ENCODE peak calls at places on chromosomes 4 and X, in nine cellular contexts. N, Q, G, L, T, Y, J, P and M are unnamed samples.

GRCh38 chr4:37826282-37827029 is at the start of gene PGM2:
- DNase-seq in P (peak), Q (peak), J (peak), L (peak), N (peak), G (peak), Y (peak), T (peak), M (peak)

GRCh38 chr4:43373201-43373600 is 480.7 kb downstream of the GRXCR1 start:
- DNase-seq in N (no peak), J (no peak), T (no peak), G (no peak), L (no peak), Y (no peak), Q (no peak), P (no peak), M (no peak)

GRCh38 chrX:69546417-69546816 is 42.3 kb downstream of the NALF2 start:
- DNase-seq in N (no peak), P (no peak), L (no peak), T (no peak), J (no peak), G (no peak), Q (no peak), Y (no peak), M (no peak)

GRCh38 chr4:3368334-3368733 is 73.4 kb upstream of the HGFAC start:
- DNase-seq in N (no peak), G (no peak), Y (no peak), P (no peak), L (no peak), J (no peak), T (no peak), Q (no peak), M (no peak)

GRCh38 chr4:123444298-123444731 is 47.7 kb downstream of the SPRY1 start:
- DNase-seq in T (peak), Y (peak), N (peak), L (no peak), G (peak), J (peak), P (peak), Q (peak), M (peak)

GRCh38 chrX:27619975-27620374 is 29.8 kb downstream of the DCAF8L2 start:
- DNase-seq in G (no peak), Y (no peak), L (no peak), T (no peak), N (no peak), Q (no peak), P (no peak), J (peak), M (peak)

GRCh38 chr4:85024671-85025070 is 58.2 kb upstream of the WDFY3 start:
- DNase-seq in Y (no peak), Q (no peak), N (no peak), T (no peak), G (no peak), J (no peak), L (no peak), P (no peak), M (no peak)

GRCh38 chrX:47266643-47267042 is 33.8 kb downstream of the USP11 start:
- DNase-seq in T (no peak), L (no peak), J (no peak), G (no peak), N (no peak), Q (no peak), P (no peak), Y (no peak), M (no peak)

GRCh38 chr4:113106076-113106475 is 56.6 kb downstream of the ANK2 start:
- DNase-seq in J (peak), Q (peak), L (no peak), T (no peak), N (no peak), P (no peak), G (no peak), Y (peak), M (no peak)

GRCh38 chr4:7514281-7514680 is 79.6 kb upstream of the PSAPL1 start:
- DNase-seq in N (no peak), J (no peak), G (no peak), Y (no peak), T (no peak), L (no peak), P (no peak), Q (no peak), M (no peak)

GRCh38 chrX:154748712-154749339 is 2.1 kb downstream of the GAB3 start:
- DNase-seq in L (no peak), Y (peak), N (peak), J (peak), G (peak), T (no peak), P (no peak), Q (peak), M (peak)

GRCh38 chrX:53794181-53794580 is 107.7 kb upstream of the HUWE1 start:
- DNase-seq in L (no peak), P (no peak), G (no peak), J (no peak), Q (no peak), Y (no peak), T (no peak), N (no peak), M (no peak)